ENCODE peak calls at places on chromosomes 13 and 19, in four cellular contexts. W is K562, G is HL-60, L is GM12878. P is an unnamed sample.

GRCh38 chr13:97914537-97914936 is 38.9 kb upstream of the IPO5 start:
- DNase-seq in W (no peak), L (no peak), G (no peak), P (no peak)

GRCh38 chr13:102799544-102800144 is 725 bp downstream of the BIVM start:
- DNase-seq in W (peak; percentile 28), G (no peak), L (no peak), P (no peak)

GRCh38 chr13:113664751-113665581 is 2.1 kb upstream of the GRK1 start:
- DNase-seq in L (no peak), W (no peak), G (no peak), P (no peak)

GRCh38 chr19:36488816-36489138 is 584 bp downstream of the ZNF566 start:
- DNase-seq in W (peak; percentile 74), L (no peak), G (no peak), P (no peak)

GRCh38 chr19:18282788-18283141 is 1.3 kb upstream of the JUND start:
- DNase-seq in G (no peak), W (peak; percentile 80), L (no peak), P (no peak)

GRCh38 chr19:13040232-13040915 is 45.1 kb downstream of the NFIX start:
- DNase-seq in G (no peak), W (no peak), L (no peak), P (no peak)

GRCh38 chr13:50125306-50125555 is 110.0 kb downstream of the KCNRG start:
- DNase-seq in G (peak; percentile 47), L (no peak), W (no peak), P (peak; percentile 22)

GRCh38 chr13:41465215-41465907 is 8.0 kb downstream of the RGCC start:
- DNase-seq in W (peak; percentile 63), L (peak; percentile 88), G (peak; percentile 62), P (peak; percentile 60)

GRCh38 chr13:98068511-98068910 is 74.4 kb upstream of the FARP1 start:
- DNase-seq in L (no peak), G (no peak), W (peak; percentile 2), P (no peak)

GRCh38 chr19:42270346-42271044 is 1.4 kb downstream of the CIC start:
- DNase-seq in L (no peak), G (peak; percentile 71), W (peak; percentile 62), P (no peak)

GRCh38 chr13:83780201-83780600 is 102.1 kb downstream of the SLITRK1 start:
- DNase-seq in W (peak; percentile 3), G (peak; percentile 0), L (no peak), P (no peak)

GRCh38 chr19:35975608-35976214 is 19.3 kb upstream of the SDHAF1 start:
- DNase-seq in W (peak; percentile 45), G (no peak), L (no peak), P (no peak)

GRCh38 chr19:3178377-3178972 is at the start of gene S1PR4:
- DNase-seq in L (no peak), G (no peak), W (no peak), P (peak; percentile 83)

GRCh38 chr13:57003682-57004081 is 137.0 kb upstream of the PRR20A start:
- DNase-seq in G (no peak), L (no peak), W (no peak), P (no peak)

GRCh38 chr13:66560189-66560588 is 669.9 kb downstream of the PCDH9 start:
- DNase-seq in G (no peak), L (no peak), W (peak; percentile 42), P (no peak)

GRCh38 chr13:33092422-33092987 is 76.3 kb downstream of the KL start:
- DNase-seq in G (no peak), L (no peak), W (no peak), P (no peak)

GRCh38 chr13:44574466-44574855 is 1.7 kb downstream of the TSC22D1 start:
- DNase-seq in W (no peak), L (no peak), G (no peak), P (no peak)

GRCh38 chr13:29679357-29680050 is 84.0 kb upstream of the SLC7A1 start:
- DNase-seq in L (no peak), G (no peak), W (no peak), P (no peak)

GRCh38 chr13:113998781-113999617 is 25.1 kb upstream of the C13orf46 start:
- DNase-seq in L (no peak), W (no peak), G (no peak), P (no peak)

GRCh38 chr13:94568443-94568842 is 27.5 kb downstream of the TGDS start:
- DNase-seq in L (no peak), G (no peak), W (no peak), P (no peak)

GRCh38 chr19:56309511-56310185 is 5.0 kb downstream of the ZSCAN5A start:
- DNase-seq in G (peak; percentile 47), W (peak; percentile 87), L (no peak), P (peak; percentile 31)

GRCh38 chr19:10079031-10079453 is 7.1 kb upstream of the SHFL start:
- DNase-seq in L (no peak), G (no peak), W (no peak), P (no peak)

DNA sequence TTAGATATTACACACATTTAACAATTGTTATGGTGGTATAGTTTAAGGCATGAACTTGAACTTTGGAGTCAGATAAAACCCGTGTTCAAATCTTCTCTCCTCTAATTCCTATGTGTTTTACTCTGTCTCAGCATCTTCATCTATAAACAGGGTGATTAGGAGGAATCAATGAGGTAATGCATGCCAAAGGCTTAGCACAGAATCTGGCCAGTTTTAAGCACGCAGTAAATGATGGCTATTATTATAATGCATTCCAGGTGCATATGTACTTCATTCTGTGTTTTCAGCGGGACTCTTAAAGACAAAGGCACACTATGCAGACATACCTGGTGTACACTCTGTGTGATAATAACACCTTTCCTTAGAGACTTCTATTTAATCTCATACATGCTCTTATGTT is 88.0 kb upstream of the FRY start:
- DNase-seq in L (no peak), W (no peak), G (no peak), P (no peak)
- TF ChIP-seq POLR2AphosphoS5 in L (no peak), W (no peak), G (no peak), P (no peak)

GRCh38 chr19:1169921-1170885 is 3.9 kb downstream of the SBNO2 start:
- DNase-seq in W (peak; percentile 79), G (no peak), L (no peak), P (no peak)

GRCh38 chr19:1168562-1168873 is 5.5 kb downstream of the SBNO2 start:
- DNase-seq in L (no peak), W (no peak), G (no peak), P (no peak)

GRCh38 chr19:1170938-1171754 is 2.9 kb downstream of the SBNO2 start:
- DNase-seq in W (no peak), L (no peak), G (no peak), P (no peak)

GRCh38 chr19:1167687-1168561 is 6.1 kb downstream of the SBNO2 start:
- DNase-seq in W (no peak), G (no peak), L (no peak), P (no peak)

DNA sequence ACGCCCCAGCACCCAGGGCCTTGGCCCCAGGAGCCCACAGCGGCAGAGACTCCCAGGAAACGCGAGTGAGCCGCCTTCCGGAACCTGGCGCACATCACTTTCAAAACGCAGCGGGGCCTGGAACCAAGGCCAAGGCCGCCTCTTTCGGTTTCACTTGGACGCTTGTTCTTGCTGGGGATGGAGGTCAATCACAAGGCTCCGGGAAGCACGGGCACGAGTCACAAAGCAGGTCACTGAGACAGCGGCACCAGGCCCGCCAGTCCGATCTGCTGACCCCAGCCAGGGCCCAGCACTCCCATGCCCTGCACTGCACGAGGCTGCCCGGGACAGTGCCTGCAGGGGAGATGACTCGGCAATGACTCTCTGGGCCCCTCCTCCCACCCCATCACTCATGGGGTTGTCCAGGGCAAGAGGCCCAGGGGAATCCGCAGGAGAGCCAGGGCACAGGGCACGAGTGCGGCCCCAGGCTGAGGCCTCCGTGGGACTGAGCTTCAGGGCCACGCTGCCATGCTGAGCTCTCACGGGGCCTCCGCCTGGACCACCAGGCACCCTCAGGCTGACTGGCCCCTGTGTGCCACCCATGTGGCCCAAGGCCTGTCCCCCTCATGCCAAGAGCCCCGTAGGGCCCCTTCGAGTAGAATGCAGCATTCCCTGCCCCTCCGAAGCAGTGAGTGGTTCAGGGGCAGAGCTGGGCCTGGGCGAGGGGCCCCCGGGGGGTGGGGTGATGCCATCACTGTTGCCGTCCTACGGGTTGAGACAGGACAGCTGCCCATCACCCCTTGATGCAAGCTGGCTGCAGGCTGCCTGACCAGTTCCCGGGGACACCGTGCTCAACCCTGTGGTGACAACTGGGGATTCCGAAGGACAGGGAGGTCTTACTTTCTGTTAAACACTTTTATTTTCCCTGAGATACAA is 4.9 kb downstream of the SBNO2 start:
- DNase-seq in L (no peak), W (no peak), G (no peak), P (no peak)
- TF ChIP-seq SPI1 in L (no peak), W (no peak), G (no peak), P (no peak)

GRCh38 chr19:38701455-38702063 is 42.7 kb downstream of the CAPN12 start:
- DNase-seq in G (no peak), L (no peak), W (no peak), P (no peak)
- TF ChIP-seq POLR2AphosphoS5 in G (no peak), L (no peak), W (no peak), P (no peak)

GRCh38 chr19:31253816-31254551 is 95.3 kb downstream of the TSHZ3 start:
- DNase-seq in G (no peak), W (no peak), L (no peak), P (no peak)
- TF ChIP-seq SPI1 in G (no peak), W (no peak), L (no peak), P (no peak)

GRCh38 chr19:19510432-19510831 is 4.9 kb downstream of the TSSK6 start:
- DNase-seq in G (no peak), W (no peak), L (no peak), P (no peak)

GRCh38 chr19:19506592-19506991 is 8.8 kb downstream of the TSSK6 start:
- DNase-seq in G (no peak), L (no peak), W (no peak), P (no peak)

GRCh38 chr19:19507354-19507753 is 8.0 kb downstream of the TSSK6 start:
- DNase-seq in G (no peak), W (no peak), L (no peak), P (no peak)

GRCh38 chr19:19505669-19506326 is 9.6 kb downstream of the TSSK6 start:
- DNase-seq in W (no peak), G (no peak), L (no peak), P (no peak)

DNA sequence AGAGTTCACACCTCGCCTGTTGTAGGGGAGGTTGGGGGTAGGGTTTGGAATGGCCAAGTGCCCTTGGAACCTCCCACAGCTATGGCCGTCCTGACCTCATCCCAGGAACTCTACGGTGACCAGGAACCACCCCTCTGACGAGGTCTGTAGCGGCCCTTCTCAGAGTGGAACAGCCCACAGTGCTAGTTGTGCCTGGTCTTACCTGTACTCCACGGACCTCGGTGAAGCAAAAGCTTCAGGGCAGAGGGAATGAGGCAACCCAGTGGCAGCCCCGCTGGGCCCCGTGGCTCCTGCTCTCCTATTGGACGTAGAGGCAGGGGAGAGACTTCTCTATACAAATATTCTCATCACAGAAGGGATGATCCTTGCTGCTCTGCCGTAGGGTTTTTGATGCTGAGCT is 7.1 kb downstream of the TSSK6 start:
- DNase-seq in G (no peak), W (no peak), L (no peak), P (no peak)
- TF ChIP-seq POLR2AphosphoS5 in G (peak; percentile 39), W (peak; percentile 51), L (no peak), P (no peak)

GRCh38 chr19:46211201-46211881 is 18.2 kb upstream of the IGFL1 start:
- DNase-seq in L (no peak), W (no peak), G (no peak), P (no peak)
- TF ChIP-seq SPI1 in L (no peak), W (no peak), G (no peak), P (no peak)

GRCh38 chr13:77584111-77584510 is 48.6 kb downstream of the SCEL start:
- DNase-seq in G (no peak), L (no peak), W (no peak), P (no peak)
- TF ChIP-seq POLR2AphosphoS5 in G (no peak), L (no peak), W (no peak), P (no peak)

GRCh38 chr13:20188649-20189553 is 3.8 kb downstream of the GJB2 start:
- DNase-seq in L (no peak), W (peak; percentile 48), G (peak; percentile 89), P (no peak)
- TF ChIP-seq SPI1 in L (no peak), W (peak; percentile 13), G (peak; percentile 47), P (no peak)